ENCODE peak calls at places on chromosomes 1 and 21, in ten cellular contexts. N is NCI-H345; M is NCI-H1092 treated with DMSO at 0.1 percent for 48 hours; C is Calu3; J is M059J; F is stimulated activated CD4-positive, alpha-beta T cell treated with anti-CD3 and anti-CD28 coated beads, TNF-alpha, amount 100 ng/mL, for 4 hours; E is AG04449; A is naive thymus-derived CD8-positive, alpha-beta T cell; S is stimulated activated CD8-positive, alpha-beta memory T cell treated with anti-CD3 and anti-CD28 coated beads, Interleukin-4, amount 100 ng/mL, for 48 hours; T is naive B cell. H is an unnamed sample.

GRCh38 chr1:79859212-79859948 is 852.9 kb upstream of the ADGRL4 start:
- DNase-seq in N (no peak), M (no peak), C (no peak), J (peak), F (no peak), E (peak), A (no peak), S (no peak), T (no peak), H (no peak)

GRCh38 chr1:110454328-110454727 is 3.4 kb downstream of the PROK1 start:
- DNase-seq in N (no peak), M (no peak), C (no peak), J (no peak), F (no peak), E (no peak), A (no peak), S (no peak), T (no peak), H (no peak)

GRCh38 chr21:26843912-26844257 is 1.3 kb downstream of the ADAMTS1 start:
- DNase-seq in N (no peak), M (no peak), C (no peak), J (peak), F (no peak), E (no peak), A (no peak), S (no peak), T (no peak), H (no peak)

GRCh38 chr1:221192055-221192454 is 312.8 kb downstream of the HLX start:
- DNase-seq in N (no peak), M (no peak), C (no peak), J (no peak), F (no peak), E (no peak), A (no peak), S (no peak), T (no peak), H (no peak)

GRCh38 chr1:240342251-240342625 is 250.6 kb downstream of the FMN2 start:
- DNase-seq in N (no peak), M (no peak), C (no peak), J (no peak), F (no peak), E (no peak), A (no peak), S (no peak), T (no peak), H (no peak)

GRCh38 chr1:56054959-56055358 is 524.4 kb downstream of the PLPP3 start:
- DNase-seq in N (no peak), M (no peak), C (no peak), J (no peak), F (no peak), E (no peak), A (no peak), S (no peak), T (no peak), H (no peak)

GRCh38 chr1:111182052-111182451 is 18.4 kb downstream of the DENND2D start:
- DNase-seq in N (no peak), M (no peak), C (no peak), J (no peak), F (no peak), E (no peak), A (no peak), S (no peak), T (no peak), H (no peak)

GRCh38 chr21:46116189-46116845 is 18.4 kb downstream of the COL6A2 start:
- DNase-seq in N (no peak), M (no peak), C (no peak), J (no peak), F (no peak), E (no peak), A (no peak), S (no peak), T (no peak), H (no peak)

GRCh38 chr21:19529031-19529430 is 1125.4 kb upstream of the TMPRSS15 start:
- DNase-seq in N (no peak), M (no peak), C (no peak), J (no peak), F (no peak), E (no peak), A (no peak), S (no peak), T (no peak), H (no peak)

GRCh38 chr1:42322577-42322976 is 12.5 kb downstream of the FOXJ3 start:
- DNase-seq in N (no peak), M (no peak), C (no peak), J (peak), F (no peak), E (no peak), A (no peak), S (no peak), T (no peak), H (no peak)

GRCh38 chr1:41538741-41539415 is 54.4 kb upstream of the EDN2 start:
- DNase-seq in N (no peak), M (no peak), C (no peak), J (no peak), F (no peak), E (no peak), A (no peak), S (no peak), T (no peak), H (no peak)

GRCh38 chr1:69485616-69486015 is 82.1 kb upstream of the LRRC7 start:
- DNase-seq in N (no peak), M (no peak), C (no peak), J (peak), F (no peak), E (no peak), A (no peak), S (no peak), T (no peak), H (no peak)

GRCh38 chr1:79190074-79190473 is 183.5 kb upstream of the ADGRL4 start:
- DNase-seq in N (no peak), M (no peak), C (no peak), J (peak), F (no peak), E (no peak), A (no peak), S (no peak), T (no peak), H (no peak)

GRCh38 chr1:44592208-44593145 is 81.8 kb downstream of the TMEM53 start:
- DNase-seq in N (no peak), M (no peak), C (no peak), J (no peak), F (no peak), E (no peak), A (no peak), S (no peak), T (no peak), H (no peak)

GRCh38 chr1:243542726-243543415 is 287.0 kb downstream of the SDCCAG8 start:
- DNase-seq in N (no peak), M (no peak), C (no peak), J (no peak), F (no peak), E (no peak), A (no peak), S (no peak), T (no peak), H (no peak)

GRCh38 chr1:115284209-115284608 is 53.8 kb downstream of the NGF start:
- DNase-seq in N (no peak), M (no peak), C (no peak), J (no peak), F (no peak), E (no peak), A (no peak), S (no peak), T (no peak), H (no peak)

GRCh38 chr1:199038188-199038587 is 399.3 kb downstream of the PTPRC start:
- DNase-seq in N (no peak), M (no peak), C (no peak), J (no peak), F (no peak), E (no peak), A (no peak), S (no peak), T (no peak), H (no peak)

GRCh38 chr1:116323419-116323987 is 49.5 kb upstream of the ATP1A1 start:
- DNase-seq in N (peak), M (peak), C (no peak), J (no peak), F (no peak), E (no peak), A (no peak), S (no peak), T (no peak), H (no peak)

GRCh38 chr1:44831516-44831915 is 11.5 kb downstream of the PTCH2 start:
- DNase-seq in N (peak), M (peak), C (no peak), J (no peak), F (no peak), E (no peak), A (no peak), S (no peak), T (no peak), H (no peak)

GRCh38 chr1:109391161-109391556 is 6.6 kb downstream of the SORT1 start:
- DNase-seq in N (no peak), M (no peak), C (no peak), J (no peak), F (no peak), E (no peak), A (no peak), S (no peak), T (no peak), H (no peak)

GRCh38 chr1:42420145-42420544 is 35.7 kb downstream of the ZMYND12 start:
- DNase-seq in N (no peak), M (peak), C (no peak), J (no peak), F (no peak), E (no peak), A (no peak), S (no peak), T (no peak), H (no peak)

GRCh38 chr1:241275981-241276380 is 81.0 kb downstream of the RGS7 start:
- DNase-seq in N (no peak), M (no peak), C (no peak), J (peak), F (no peak), E (no peak), A (no peak), S (no peak), T (no peak), H (no peak)

GRCh38 chr1:6127587-6128163 is 52.4 kb downstream of the CHD5 start:
- DNase-seq in N (no peak), M (peak), C (no peak), J (no peak), F (peak), E (no peak), A (peak), S (peak), T (peak), H (peak)

GRCh38 chr1:38420666-38421065 is 374.1 kb upstream of the POU3F1 start:
- DNase-seq in N (no peak), M (no peak), C (no peak), J (no peak), F (no peak), E (no peak), A (no peak), S (no peak), T (no peak), H (no peak)

GRCh38 chr1:161082996-161083742 is 6.2 kb downstream of the NECTIN4 start:
- DNase-seq in N (no peak), M (no peak), C (peak), J (peak), F (no peak), E (no peak), A (no peak), S (no peak), T (no peak), H (peak)

GRCh38 chr21:42303443-42303842 is 11.8 kb downstream of the TFF3 start:
- DNase-seq in N (no peak), M (no peak), C (no peak), J (no peak), F (no peak), E (no peak), A (no peak), S (no peak), T (no peak), H (no peak)

GRCh38 chr1:192914696-192915095 is 105.9 kb downstream of the RGS2 start:
- DNase-seq in N (no peak), M (no peak), C (no peak), J (no peak), F (no peak), E (no peak), A (no peak), S (no peak), T (no peak), H (no peak)

GRCh38 chr21:17732306-17732705 is 86.8 kb downstream of the C21orf91 start:
- DNase-seq in N (peak), M (peak), C (no peak), J (peak), F (no peak), E (no peak), A (no peak), S (no peak), T (no peak), H (no peak)

GRCh38 chr1:245894843-245895242 is 612.2 kb downstream of the SMYD3 start:
- DNase-seq in N (no peak), M (no peak), C (no peak), J (no peak), F (no peak), E (no peak), A (no peak), S (no peak), T (no peak), H (no peak)

GRCh38 chr1:242673652-242674051 is 149.2 kb upstream of the PLD5 start:
- DNase-seq in N (no peak), M (no peak), C (no peak), J (no peak), F (no peak), E (no peak), A (no peak), S (no peak), T (no peak), H (no peak)

GRCh38 chr21:42495765-42496119 is 282 bp downstream of the RSPH1 start:
- DNase-seq in N (no peak), M (peak), C (no peak), J (no peak), F (no peak), E (no peak), A (no peak), S (no peak), T (no peak), H (no peak)

GRCh38 chr1:164559342-164560070 is 522 bp downstream of the PBX1 start:
- DNase-seq in N (peak), M (peak), C (peak), J (peak), F (no peak), E (no peak), A (no peak), S (no peak), T (no peak), H (peak)

GRCh38 chr21:29064850-29065481 is 8.5 kb downstream of the CCT8 start:
- DNase-seq in N (no peak), M (no peak), C (no peak), J (no peak), F (no peak), E (no peak), A (no peak), S (no peak), T (no peak), H (no peak)

GRCh38 chr1:169240449-169241242 is 127.0 kb downstream of the NME7 start:
- DNase-seq in N (no peak), M (no peak), C (no peak), J (peak), F (no peak), E (no peak), A (no peak), S (no peak), T (no peak), H (no peak)

GRCh38 chr21:41571938-41572510 is 64.1 kb upstream of the TMPRSS2 start:
- DNase-seq in N (no peak), M (no peak), C (no peak), J (no peak), F (no peak), E (no peak), A (no peak), S (no peak), T (no peak), H (no peak)

GRCh38 chr1:36382231-36382630 is 3.5 kb downstream of the STK40 start:
- DNase-seq in N (no peak), M (no peak), C (no peak), J (no peak), F (no peak), E (no peak), A (no peak), S (no peak), T (no peak), H (no peak)

GRCh38 chr1:220342853-220343252 is 70.6 kb upstream of the RAB3GAP2 start:
- DNase-seq in N (no peak), M (no peak), C (no peak), J (no peak), F (no peak), E (no peak), A (no peak), S (no peak), T (no peak), H (no peak)